ENCODE peak calls at places on chromosomes 3 and 15, in five cellular contexts. One of them, this sample, is unnamed.

GRCh38 chr15:64010719-64011118 is 35.6 kb downstream of the DAPK2 start:
- DNase-seq in choroid plexus epithelial cell: peak
- DNase-seq in epithelial cell of prostate: peak
- DNase-seq in skeletal muscle cell: peak
- DNase-seq in fibroblast of the aortic adventitia: peak
- DNase-seq in this sample: peak

GRCh38 chr3:122784436-122784835 is 9.2 kb downstream of the HSPBAP1 start:
- DNase-seq in epithelial cell of prostate: peak
- DNase-seq in choroid plexus epithelial cell: peak
- DNase-seq in skeletal muscle cell: peak
- DNase-seq in fibroblast of the aortic adventitia: peak
- DNase-seq in this sample: peak

GRCh38 chr3:56783644-56784451 is 17.9 kb downstream of the ARHGEF3 start:
- DNase-seq in choroid plexus epithelial cell: peak
- DNase-seq in fibroblast of the aortic adventitia: peak
- DNase-seq in epithelial cell of prostate: peak
- DNase-seq in skeletal muscle cell: peak
- DNase-seq in this sample: peak

GRCh38 chr15:69556344-69556743 is 103.7 kb downstream of the RPLP1 start:
- DNase-seq in skeletal muscle cell: no peak
- DNase-seq in fibroblast of the aortic adventitia: no peak
- DNase-seq in epithelial cell of prostate: no peak
- DNase-seq in choroid plexus epithelial cell: no peak
- DNase-seq in this sample: no peak

GRCh38 chr15:82132116-82132515 is 86.3 kb upstream of the MEX3B start:
- DNase-seq in choroid plexus epithelial cell: no peak
- DNase-seq in skeletal muscle cell: no peak
- DNase-seq in fibroblast of the aortic adventitia: no peak
- DNase-seq in epithelial cell of prostate: no peak
- DNase-seq in this sample: peak

GRCh38 chr3:123067689-123068226 is 933 bp downstream of the PDIA5 start:
- DNase-seq in fibroblast of the aortic adventitia: no peak
- DNase-seq in epithelial cell of prostate: no peak
- DNase-seq in skeletal muscle cell: no peak
- DNase-seq in choroid plexus epithelial cell: no peak
- DNase-seq in this sample: no peak

GRCh38 chr15:78460737-78461136 is 22.7 kb downstream of the IREB2 start:
- DNase-seq in choroid plexus epithelial cell: no peak
- DNase-seq in fibroblast of the aortic adventitia: no peak
- DNase-seq in epithelial cell of prostate: no peak
- DNase-seq in skeletal muscle cell: no peak
- DNase-seq in this sample: no peak

GRCh38 chr3:116148881-116149530 is 296.3 kb downstream of the LSAMP start:
- DNase-seq in epithelial cell of prostate: no peak
- DNase-seq in fibroblast of the aortic adventitia: no peak
- DNase-seq in choroid plexus epithelial cell: no peak
- DNase-seq in skeletal muscle cell: no peak
- DNase-seq in this sample: no peak

GRCh38 chr3:131526801-131527347 is 24.1 kb upstream of the MRPL3 start:
- DNase-seq in choroid plexus epithelial cell: peak
- DNase-seq in fibroblast of the aortic adventitia: peak
- DNase-seq in epithelial cell of prostate: no peak
- DNase-seq in skeletal muscle cell: no peak
- DNase-seq in this sample: peak

GRCh38 chr3:124053871-124054270 is 61.9 kb upstream of the ROPN1 start:
- DNase-seq in skeletal muscle cell: no peak
- DNase-seq in epithelial cell of prostate: no peak
- DNase-seq in fibroblast of the aortic adventitia: no peak
- DNase-seq in choroid plexus epithelial cell: no peak
- DNase-seq in this sample: no peak

GRCh38 chr15:66820474-66821258 is 118.6 kb downstream of the SMAD6 start:
- DNase-seq in epithelial cell of prostate: no peak
- DNase-seq in choroid plexus epithelial cell: no peak
- DNase-seq in skeletal muscle cell: no peak
- DNase-seq in fibroblast of the aortic adventitia: no peak
- DNase-seq in this sample: no peak